ENCODE peak calls at places on chromosomes 2 and 18, in six cellular contexts. Q, U, G, V, A and Y are unnamed samples.

GRCh38 chr18:56696966-56697365 is 45.8 kb downstream of the WDR7 start:
- DNase-seq in Q (no peak), U (peak; percentile 11), G (no peak), V (no peak), A (no peak), Y (no peak)

GRCh38 chr2:60447943-60448342 is 105.5 kb downstream of the BCL11A start:
- DNase-seq in Q (no peak), U (no peak), G (no peak), V (no peak), A (no peak), Y (no peak)

GRCh38 chr2:54724150-54724559 is 693 bp downstream of the EML6 start:
- DNase-seq in Q (no peak), U (peak; percentile 21), G (no peak), V (no peak), A (no peak), Y (no peak)

GRCh38 chr2:236968101-236968886 is 117.4 kb upstream of the COPS8 start:
- DNase-seq in Q (no peak), U (no peak), G (no peak), V (no peak), A (peak; percentile 60), Y (no peak)

GRCh38 chr2:21381421-21381820 is 257.7 kb downstream of the TDRD15 start:
- DNase-seq in Q (no peak), U (no peak), G (no peak), V (peak; percentile 46), A (no peak), Y (no peak)

GRCh38 chr2:25098558-25099486 is 56.9 kb downstream of the EFR3B start:
- DNase-seq in Q (no peak), U (peak; percentile 86), G (peak; percentile 57), V (no peak), A (peak; percentile 4), Y (no peak)

GRCh38 chr18:36015629-36016028 is 43.1 kb downstream of the RMP24 start:
- DNase-seq in Q (peak; percentile 58), U (no peak), G (no peak), V (no peak), A (no peak), Y (no peak)

GRCh38 chr2:237488901-237489860 is 2.1 kb downstream of the MLPH start:
- DNase-seq in Q (no peak), U (no peak), G (no peak), V (no peak), A (peak; percentile 85), Y (no peak)

GRCh38 chr2:54903736-54904554 is 146.3 kb downstream of the RTN4 start:
- DNase-seq in Q (no peak), U (peak; percentile 96), G (no peak), V (peak; percentile 96), A (peak; percentile 44), Y (peak; percentile 99)

DNA sequence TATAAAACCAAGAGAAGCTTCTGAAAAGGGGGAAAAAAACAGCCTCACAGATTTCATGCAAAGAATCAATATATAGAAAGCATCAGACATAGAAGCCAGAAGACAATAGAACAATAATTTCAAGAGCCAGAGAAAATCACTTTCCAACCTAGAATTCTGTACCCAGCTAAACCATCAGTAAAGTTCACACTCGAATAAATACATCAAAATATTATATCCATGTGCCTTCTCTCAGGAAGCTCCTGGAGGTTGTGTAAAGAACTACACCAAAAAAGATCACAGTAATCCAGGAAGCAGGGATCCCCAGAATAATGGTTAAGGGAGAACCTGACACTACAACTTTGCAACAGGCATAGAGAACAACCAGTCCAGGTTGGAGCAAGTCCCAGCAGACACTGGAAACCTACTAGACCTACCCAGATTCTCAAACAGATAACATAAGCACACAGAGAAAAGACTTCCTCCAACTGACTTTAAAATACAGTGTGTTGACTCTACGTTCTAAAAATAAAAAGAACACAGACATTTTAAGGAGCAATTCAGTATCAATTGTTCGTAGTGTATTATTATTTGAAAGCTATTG is 401.9 kb upstream of the HS6ST1 start:
- DNase-seq in Q (no peak), U (no peak), G (no peak), V (no peak), A (no peak), Y (no peak)
- TF ChIP-seq CTCF in Q (no peak), U (peak; percentile 21), G (no peak), V (no peak), A (no peak), Y (peak; percentile 12)

GRCh38 chr2:104385743-104386142 is 468.2 kb upstream of the POU3F3 start:
- DNase-seq in Q (no peak), U (no peak), G (no peak), V (no peak), A (no peak), Y (no peak)
- TF ChIP-seq CTCF in Q (no peak), U (no peak), G (no peak), V (no peak), A (no peak), Y (no peak)

GRCh38 chr2:223100061-223100511 is 48.1 kb downstream of the KCNE4 start:
- DNase-seq in Q (no peak), U (peak; percentile 73), G (peak; percentile 38), V (no peak), A (no peak), Y (peak; percentile 78)

GRCh38 chr2:223099561-223099960 is 47.6 kb downstream of the KCNE4 start:
- DNase-seq in Q (no peak), U (no peak), G (no peak), V (no peak), A (no peak), Y (no peak)

GRCh38 chr2:223102040-223102899 is 50.3 kb downstream of the KCNE4 start:
- DNase-seq in Q (no peak), U (no peak), G (no peak), V (peak; percentile 34), A (no peak), Y (no peak)

GRCh38 chr2:223104336-223104735 is 52.3 kb downstream of the KCNE4 start:
- DNase-seq in Q (no peak), U (no peak), G (no peak), V (no peak), A (no peak), Y (no peak)

GRCh38 chr2:223101340-223102039 is 49.5 kb downstream of the KCNE4 start:
- DNase-seq in Q (peak; percentile 16), U (peak; percentile 66), G (no peak), V (peak; percentile 70), A (peak; percentile 37), Y (no peak)
- TF ChIP-seq CTCF in Q (peak; percentile 63), U (peak; percentile 77), G (peak; percentile 21), V (peak; percentile 68), A (peak; percentile 11), Y (peak; percentile 69)

GRCh38 chr18:46393230-46393629 is 263.8 kb downstream of the LOXHD1 start:
- DNase-seq in Q (peak; percentile 2), U (no peak), G (no peak), V (no peak), A (no peak), Y (no peak)
- TF ChIP-seq CTCF in Q (peak; percentile 56), U (no peak), G (no peak), V (peak; percentile 45), A (no peak), Y (peak; percentile 8)

DNA sequence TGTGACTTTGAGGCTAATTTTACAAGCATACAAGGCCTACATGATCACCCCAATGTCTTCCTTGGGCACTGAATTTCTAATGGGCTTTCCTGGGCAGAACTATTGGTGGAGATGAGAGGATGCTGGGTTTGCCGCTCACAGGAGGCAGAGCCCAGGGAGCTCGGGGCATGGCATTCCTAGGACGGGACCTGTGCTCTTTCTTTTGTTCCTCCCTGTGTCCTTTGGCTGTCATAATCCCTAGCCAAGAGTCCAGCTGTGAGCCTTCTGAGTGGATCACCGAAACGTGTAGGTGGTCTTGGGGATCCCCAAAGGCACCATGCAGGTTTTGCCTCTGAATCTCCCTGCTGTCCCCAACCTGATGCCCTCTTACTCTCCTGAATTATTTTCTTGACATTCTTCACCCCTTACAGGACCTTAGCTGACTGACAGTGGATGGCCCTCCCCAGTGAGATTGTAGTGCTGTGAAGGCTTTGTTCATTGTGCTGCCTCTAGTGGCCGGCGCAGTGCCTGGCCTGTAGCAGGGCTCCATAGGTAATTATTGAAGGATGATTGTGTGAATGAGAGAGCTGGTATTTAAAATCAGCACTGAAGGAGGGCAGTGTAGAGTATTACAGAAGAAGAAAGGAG is 221.9 kb downstream of the ZNF407 start:
- DNase-seq in Q (peak; percentile 26), U (peak; percentile 16), G (no peak), V (peak; percentile 25), A (peak; percentile 12), Y (no peak)
- TF ChIP-seq CTCF in Q (peak; percentile 72), U (peak; percentile 47), G (peak; percentile 12), V (peak; percentile 78), A (no peak), Y (peak; percentile 41)

GRCh38 chr2:172097557-172098131 is 5.1 kb downstream of the DLX2 start:
- DNase-seq in Q (no peak), U (no peak), G (no peak), V (peak; percentile 62), A (no peak), Y (no peak)

GRCh38 chr2:172096661-172097547 is 5.8 kb downstream of the DLX2 start:
- DNase-seq in Q (no peak), U (peak; percentile 71), G (no peak), V (peak; percentile 89), A (no peak), Y (peak; percentile 86)

GRCh38 chr2:172095146-172095904 is 7.4 kb downstream of the DLX2 start:
- DNase-seq in Q (peak; percentile 27), U (peak; percentile 82), G (no peak), V (peak; percentile 91), A (peak; percentile 71), Y (peak; percentile 79)

GRCh38 chr2:172094319-172095145 is 8.2 kb downstream of the DLX2 start:
- DNase-seq in Q (no peak), U (no peak), G (no peak), V (peak; percentile 82), A (no peak), Y (no peak)

GRCh38 chr2:172095905-172096660 is 6.6 kb downstream of the DLX2 start:
- DNase-seq in Q (peak; percentile 14), U (no peak), G (no peak), V (peak; percentile 80), A (no peak), Y (no peak)
- TF ChIP-seq CTCF in Q (peak; percentile 53), U (peak; percentile 32), G (no peak), V (peak; percentile 67), A (no peak), Y (no peak)

DNA sequence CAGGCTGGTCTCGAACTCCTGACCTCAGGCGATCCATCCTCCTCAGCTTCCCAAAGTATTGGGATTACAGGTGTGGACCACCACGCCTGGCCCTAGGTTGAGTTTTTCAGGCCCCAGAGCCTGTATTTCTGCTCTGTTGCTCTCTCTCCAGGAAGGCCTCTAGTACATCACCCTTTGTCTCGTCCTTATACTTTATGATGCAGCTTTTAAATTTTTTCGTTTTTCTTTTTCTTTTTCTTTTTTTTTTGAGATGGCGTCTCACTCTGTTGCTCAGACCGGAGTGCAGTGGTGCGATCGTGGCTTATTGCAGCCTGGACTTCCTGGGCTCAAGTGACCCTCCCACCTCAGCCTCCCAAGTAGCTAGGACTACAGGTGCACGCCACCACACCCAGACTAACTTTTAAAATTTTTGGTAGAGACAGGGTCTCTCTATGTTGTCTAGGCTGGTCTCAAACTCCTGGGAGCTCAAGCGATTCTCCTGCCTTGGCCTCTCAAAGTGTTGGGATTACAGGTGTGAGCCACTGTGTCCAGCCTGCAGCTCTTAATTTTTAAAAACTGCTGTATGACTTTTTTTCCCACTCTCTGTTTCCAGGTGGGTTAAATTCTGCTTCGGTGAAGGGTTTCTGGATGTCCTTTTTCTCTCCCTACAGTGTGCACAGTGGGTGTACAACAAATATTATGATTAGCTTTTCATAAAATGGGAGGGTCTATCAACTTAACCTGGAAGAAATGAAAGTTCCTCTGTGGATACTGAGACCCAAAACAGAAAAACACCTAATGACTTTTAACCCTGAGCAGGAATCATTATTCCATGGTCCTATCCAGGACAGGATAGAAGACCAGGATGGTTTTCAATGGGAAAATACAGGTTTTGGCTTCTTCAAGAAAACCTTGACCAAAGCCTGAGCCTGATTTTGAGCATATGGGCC is 47.9 kb downstream of the DDX1 start:
- DNase-seq in Q (no peak), U (no peak), G (no peak), V (no peak), A (no peak), Y (no peak)
- TF ChIP-seq CTCF in Q (no peak), U (no peak), G (no peak), V (no peak), A (no peak), Y (no peak)

GRCh38 chr18:54127759-54128378 is 96.6 kb downstream of the MBD2 start:
- DNase-seq in Q (peak; percentile 55), U (peak; percentile 77), G (no peak), V (peak; percentile 66), A (peak; percentile 21), Y (no peak)
- TF ChIP-seq CTCF in Q (peak; percentile 79), U (peak; percentile 75), G (peak; percentile 30), V (peak; percentile 62), A (no peak), Y (peak; percentile 70)